ENCODE peak calls at places on chromosomes 13 and 19, in eight cellular contexts. Z is IMR-90; W is hepatic stellate cell; D is MCF 10A; S is KBM-7; I is activated T-cell treated with anti-CD3 and anti-CD28 coated beads, Interleukin-2, amount 50 U/mL, for 4 hours; T is NCI-H1930; H is GM23248. G is an unnamed sample.

GRCh38 chr13:98050041-98050466 is 92.8 kb upstream of the FARP1 start:
- DNase-seq in Z (peak), W (no peak), D (peak), S (no peak), I (no peak), T (no peak), H (no peak), G (no peak)

GRCh38 chr13:109370486-109370885 is 415.9 kb downstream of the IRS2 start:
- DNase-seq in Z (no peak), W (no peak), D (no peak), S (no peak), I (no peak), T (no peak), H (no peak), G (no peak)

GRCh38 chr19:1475751-1476437 is 3.1 kb downstream of the C19orf25 start:
- DNase-seq in Z (no peak), W (no peak), D (no peak), S (no peak), I (no peak), T (no peak), H (no peak), G (no peak)

GRCh38 chr13:33228645-33229445 is 56.7 kb downstream of the STARD13 start:
- DNase-seq in Z (peak), W (peak), D (peak), S (peak), I (no peak), T (peak), H (peak), G (no peak)

GRCh38 chr13:47945738-47946137 is 55.3 kb downstream of the SUCLA2 start:
- DNase-seq in Z (peak), W (no peak), D (peak), S (no peak), I (no peak), T (no peak), H (peak), G (no peak)

GRCh38 chr13:24203726-24204295 is 43.3 kb downstream of the SPATA13 start:
- DNase-seq in Z (peak), W (no peak), D (no peak), S (peak), I (no peak), T (peak), H (no peak), G (no peak)

GRCh38 chr19:2770055-2771013 is 12.7 kb downstream of the SGTA start:
- DNase-seq in Z (peak), W (peak), D (no peak), S (peak), I (no peak), T (no peak), H (peak), G (no peak)

GRCh38 chr19:56927791-56928207 is 87.3 kb upstream of the PEG3 start:
- DNase-seq in Z (no peak), W (no peak), D (no peak), S (no peak), I (no peak), T (no peak), H (no peak), G (no peak)

GRCh38 chr19:39971380-39971841 is 446 bp downstream of the PSMC4 start:
- DNase-seq in Z (no peak), W (peak), D (no peak), S (no peak), I (no peak), T (no peak), H (peak), G (no peak)

GRCh38 chr19:13099073-13099999 is 3.3 kb downstream of the LYL1 start:
- DNase-seq in Z (no peak), W (peak), D (no peak), S (peak), I (peak), T (no peak), H (no peak), G (no peak)

GRCh38 chr19:7444042-7444441 is 44.8 kb downstream of the PEX11G start:
- DNase-seq in Z (no peak), W (no peak), D (no peak), S (no peak), I (no peak), T (no peak), H (no peak), G (no peak)

GRCh38 chr19:43265664-43266025 is 3.7 kb downstream of the PSG9 start:
- DNase-seq in Z (peak), W (no peak), D (no peak), S (no peak), I (no peak), T (no peak), H (no peak), G (no peak)

GRCh38 chr19:55472463-55472862 is 4.0 kb upstream of the ZNF628 start:
- DNase-seq in Z (peak), W (peak), D (peak), S (no peak), I (no peak), T (no peak), H (peak), G (no peak)

GRCh38 chr19:16952046-16952445 is 63.2 kb downstream of the F2RL3 start:
- DNase-seq in Z (no peak), W (no peak), D (no peak), S (no peak), I (no peak), T (no peak), H (no peak), G (peak)

GRCh38 chr13:24176351-24177101 is 16.0 kb downstream of the SPATA13 start:
- DNase-seq in Z (no peak), W (no peak), D (no peak), S (no peak), I (no peak), T (no peak), H (no peak), G (no peak)

GRCh38 chr13:41547253-41548000 is 90.1 kb downstream of the RGCC start:
- DNase-seq in Z (no peak), W (no peak), D (no peak), S (no peak), I (no peak), T (no peak), H (peak), G (no peak)

GRCh38 chr13:23618341-23618740 is 48.1 kb downstream of the TNFRSF19 start:
- DNase-seq in Z (peak), W (peak), D (peak), S (no peak), I (no peak), T (no peak), H (peak), G (no peak)

GRCh38 chr13:67225252-67226159 is 4.6 kb downstream of the PCDH9 start:
- DNase-seq in Z (no peak), W (no peak), D (no peak), S (no peak), I (no peak), T (no peak), H (no peak), G (no peak)

GRCh38 chr13:85313761-85314503 is 485.3 kb downstream of the SLITRK6 start:
- DNase-seq in Z (peak), W (no peak), D (peak), S (no peak), I (no peak), T (no peak), H (no peak), G (no peak)

GRCh38 chr19:6499052-6499790 is 2.9 kb downstream of the TUBB4A start:
- DNase-seq in Z (no peak), W (no peak), D (no peak), S (no peak), I (no peak), T (no peak), H (no peak), G (no peak)

GRCh38 chr19:14654786-14655185 is 19.9 kb downstream of the ADGRE3 start:
- DNase-seq in Z (no peak), W (no peak), D (no peak), S (no peak), I (no peak), T (no peak), H (no peak), G (no peak)

GRCh38 chr19:52785506-52785905 is 1.1 kb downstream of the ZNF600 start:
- DNase-seq in Z (no peak), W (no peak), D (no peak), S (no peak), I (no peak), T (no peak), H (no peak), G (no peak)

GRCh38 chr19:43784981-43785808 is 4.4 kb upstream of the KCNN4 start:
- DNase-seq in Z (peak), W (peak), D (peak), S (peak), I (peak), T (peak), H (peak), G (peak)

GRCh38 chr19:29860492-29860891 is 48.7 kb downstream of the CCNE1 start:
- DNase-seq in Z (no peak), W (no peak), D (peak), S (no peak), I (no peak), T (no peak), H (no peak), G (no peak)

GRCh38 chr13:93496985-93497673 is 270.5 kb downstream of the GPC6 start:
- DNase-seq in Z (no peak), W (no peak), D (no peak), S (no peak), I (no peak), T (no peak), H (peak), G (no peak)

GRCh38 chr13:110233181-110233641 is 73.7 kb downstream of the COL4A1 start:
- DNase-seq in Z (peak), W (peak), D (peak), S (no peak), I (no peak), T (no peak), H (peak), G (no peak)

GRCh38 chr13:100506600-100507422 is 81.8 kb downstream of the GGACT start:
- DNase-seq in Z (no peak), W (no peak), D (no peak), S (peak), I (no peak), T (peak), H (no peak), G (no peak)

GRCh38 chr13:69619651-69620050 is 488.0 kb upstream of the ATXN8OS start:
- DNase-seq in Z (no peak), W (no peak), D (no peak), S (no peak), I (no peak), T (no peak), H (no peak), G (no peak)

GRCh38 chr19:16391301-16392055 is 66.9 kb downstream of the KLF2 start:
- DNase-seq in Z (no peak), W (no peak), D (no peak), S (no peak), I (no peak), T (no peak), H (no peak), G (no peak)

GRCh38 chr19:16824658-16825311 is 4.4 kb upstream of the SIN3B start:
- DNase-seq in Z (peak), W (no peak), D (no peak), S (no peak), I (no peak), T (no peak), H (peak), G (no peak)

GRCh38 chr19:883661-884211 is 9.3 kb downstream of the MED16 start:
- DNase-seq in Z (no peak), W (no peak), D (peak), S (no peak), I (no peak), T (no peak), H (no peak), G (no peak)

GRCh38 chr13:37485766-37486165 is 112.8 kb downstream of the POSTN start:
- DNase-seq in Z (peak), W (no peak), D (no peak), S (no peak), I (no peak), T (no peak), H (peak), G (no peak)

GRCh38 chr13:92941167-92941566 is 285.4 kb upstream of the GPC6 start:
- DNase-seq in Z (no peak), W (no peak), D (no peak), S (no peak), I (no peak), T (no peak), H (no peak), G (no peak)

GRCh38 chr19:42198676-42199439 is 18.6 kb downstream of the DEDD2 start:
- DNase-seq in Z (no peak), W (no peak), D (no peak), S (peak), I (peak), T (no peak), H (no peak), G (no peak)

GRCh38 chr19:40907968-40908735 is 26.1 kb upstream of the CYP2A7 start:
- DNase-seq in Z (no peak), W (no peak), D (no peak), S (peak), I (peak), T (no peak), H (peak), G (no peak)

GRCh38 chr13:110023729-110024645 is 237.6 kb upstream of the IRS2 start:
- DNase-seq in Z (peak), W (peak), D (no peak), S (no peak), I (no peak), T (peak), H (no peak), G (no peak)

GRCh38 chr19:39321832-39322176 is 1.1 kb upstream of the LRFN1 start:
- DNase-seq in Z (no peak), W (no peak), D (no peak), S (no peak), I (no peak), T (no peak), H (no peak), G (no peak)

GRCh38 chr19:13839938-13840750 is 36.8 kb upstream of the NANOS3 start:
- DNase-seq in Z (peak), W (peak), D (peak), S (no peak), I (peak), T (no peak), H (peak), G (no peak)